ENCODE peak calls at places on chromosomes 16 and 17, in four cellular contexts. One of them, this sample, is unnamed.

GRCh38 chr16:11004957-11005610 is 60.7 kb downstream of the CLEC16A start:
- DNase-seq in MM.1S: no peak
- DNase-seq in neuronal stem cell: no peak
- DNase-seq in PC-3: peak; percentile 13
- DNase-seq in this sample: no peak

GRCh38 chr17:45341389-45342158 is 24.8 kb upstream of the MAP3K14 start:
- DNase-seq in MM.1S: no peak
- DNase-seq in neuronal stem cell: peak; percentile 41
- DNase-seq in PC-3: peak; percentile 36
- DNase-seq in this sample: no peak

GRCh38 chr16:68806422-68806821 is 36.9 kb upstream of the TANGO6 start:
- DNase-seq in MM.1S: no peak
- DNase-seq in neuronal stem cell: no peak
- DNase-seq in PC-3: no peak
- DNase-seq in this sample: no peak

GRCh38 chr17:67582632-67583230 is 135.0 kb upstream of the NOL11 start:
- DNase-seq in MM.1S: no peak
- DNase-seq in neuronal stem cell: no peak
- DNase-seq in PC-3: no peak
- DNase-seq in this sample: no peak

GRCh38 chr17:20243524-20243923 is 223.8 kb downstream of the LGALS9B start:
- DNase-seq in MM.1S: no peak
- DNase-seq in neuronal stem cell: no peak
- DNase-seq in PC-3: no peak
- DNase-seq in this sample: no peak

GRCh38 chr16:82133798-82134197 is 36.2 kb downstream of the MPHOSPH6 start:
- DNase-seq in MM.1S: no peak
- DNase-seq in neuronal stem cell: no peak
- DNase-seq in PC-3: no peak
- DNase-seq in this sample: no peak

GRCh38 chr17:63774982-63775290 is 966 bp downstream of the DDX42 start:
- DNase-seq in MM.1S: peak; percentile 36
- DNase-seq in neuronal stem cell: no peak
- DNase-seq in PC-3: peak; percentile 32
- DNase-seq in this sample: no peak

GRCh38 chr16:49121636-49122035 is 160.0 kb downstream of the CBLN1 start:
- DNase-seq in MM.1S: no peak
- DNase-seq in neuronal stem cell: no peak
- DNase-seq in PC-3: no peak
- DNase-seq in this sample: no peak

GRCh38 chr17:36942631-36943125 is 5.4 kb downstream of the LHX1 start:
- DNase-seq in MM.1S: no peak
- DNase-seq in neuronal stem cell: no peak
- DNase-seq in PC-3: no peak
- DNase-seq in this sample: no peak

GRCh38 chr17:49101054-49101534 is 31.5 kb upstream of the B4GALNT2 start:
- DNase-seq in MM.1S: no peak
- DNase-seq in neuronal stem cell: no peak
- DNase-seq in PC-3: peak; percentile 99
- DNase-seq in this sample: no peak

GRCh38 chr16:1678500-1679098 is 520 bp downstream of the JPT2 start:
- DNase-seq in MM.1S: no peak
- DNase-seq in neuronal stem cell: peak; percentile 24
- DNase-seq in PC-3: peak; percentile 48
- DNase-seq in this sample: no peak

GRCh38 chr17:61462734-61463067 is 10.5 kb downstream of the TBX4 start:
- DNase-seq in MM.1S: no peak
- DNase-seq in neuronal stem cell: no peak
- DNase-seq in PC-3: no peak
- DNase-seq in this sample: no peak

GRCh38 chr17:61461586-61461966 is 9.4 kb downstream of the TBX4 start:
- DNase-seq in MM.1S: no peak
- DNase-seq in neuronal stem cell: no peak
- DNase-seq in PC-3: no peak
- DNase-seq in this sample: no peak

GRCh38 chr17:61460796-61461585 is 8.8 kb downstream of the TBX4 start:
- DNase-seq in MM.1S: no peak
- DNase-seq in neuronal stem cell: no peak
- DNase-seq in PC-3: no peak
- DNase-seq in this sample: peak; percentile 33

GRCh38 chr17:61463068-61463980 is 11.1 kb downstream of the TBX4 start:
- DNase-seq in MM.1S: no peak
- DNase-seq in neuronal stem cell: no peak
- DNase-seq in PC-3: no peak
- DNase-seq in this sample: peak; percentile 73

DNA sequence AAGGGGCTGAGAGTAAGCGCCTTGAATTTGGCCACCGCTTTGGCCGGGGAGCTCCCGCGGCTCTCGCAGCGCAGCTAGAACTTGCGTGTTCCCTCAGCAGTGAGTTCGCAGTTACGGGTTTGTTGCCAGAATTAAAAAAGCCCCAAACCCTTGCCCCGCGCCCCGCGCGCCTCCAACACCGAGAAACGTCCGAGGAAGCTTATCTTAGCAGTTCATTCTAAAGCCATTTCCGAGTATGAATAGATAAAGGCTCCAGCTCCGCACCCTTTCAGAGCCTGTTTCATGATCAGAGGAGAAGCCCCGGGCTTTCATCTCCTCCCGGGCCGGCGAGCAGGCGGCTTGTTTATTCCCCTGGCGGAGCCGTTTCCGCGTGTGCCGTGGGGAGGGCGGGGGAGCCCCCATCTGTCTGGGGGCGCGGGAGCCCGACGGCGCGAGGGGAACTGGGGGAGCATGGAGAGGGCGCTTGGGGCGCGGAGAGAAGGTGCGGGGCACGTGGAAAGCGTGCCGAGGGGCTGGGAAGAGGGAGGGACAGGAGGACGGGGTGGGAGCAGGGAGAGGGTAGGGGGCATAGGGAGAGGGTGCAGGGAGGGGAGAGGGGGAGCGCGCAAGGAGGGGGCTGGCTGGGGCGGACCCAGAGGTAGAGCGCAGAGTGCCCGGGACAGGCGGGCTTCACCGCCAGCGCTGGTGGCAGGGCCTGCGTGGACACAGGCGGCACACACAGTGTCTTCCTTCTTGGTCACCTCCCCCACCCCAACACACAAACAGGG is 9.9 kb downstream of the TBX4 start:
- DNase-seq in MM.1S: no peak
- DNase-seq in neuronal stem cell: no peak
- DNase-seq in PC-3: peak; percentile 20
- DNase-seq in this sample: no peak
- H3K4me2 ChIP-seq in MM.1S: peak overlapping the region; percentile 73
- H3K4me2 ChIP-seq in neuronal stem cell: peak overlapping the region; percentile 48
- H3K4me2 ChIP-seq in PC-3: peak overlapping the region; percentile 79
- H3K4me2 ChIP-seq in this sample: peak overlapping the region; percentile 61

DNA sequence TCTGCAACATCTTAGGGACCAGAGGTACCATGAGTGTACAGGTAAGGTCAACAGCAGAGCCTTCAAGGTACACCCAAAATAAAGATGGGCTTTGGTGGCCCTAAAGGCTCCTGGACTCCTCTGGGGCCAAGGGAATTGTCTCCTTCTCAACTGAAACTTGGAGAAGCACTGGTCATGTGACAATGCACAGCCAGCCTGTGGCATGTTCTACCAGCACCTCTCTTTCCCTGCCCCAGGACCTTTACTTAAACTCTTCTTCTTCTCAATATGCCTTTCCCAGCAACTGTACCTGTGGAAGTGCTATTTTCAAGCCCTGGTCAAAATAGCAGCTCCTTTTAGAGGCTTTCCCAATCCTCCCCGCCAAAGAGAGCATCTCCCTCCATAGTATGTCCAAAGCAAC is 28.4 kb downstream of the PIPOX start:
- DNase-seq in MM.1S: no peak
- DNase-seq in neuronal stem cell: no peak
- DNase-seq in PC-3: no peak
- DNase-seq in this sample: no peak
- H3K4me2 ChIP-seq in MM.1S: no peak overlapping the region
- H3K4me2 ChIP-seq in neuronal stem cell: no peak overlapping the region
- H3K4me2 ChIP-seq in PC-3: no peak overlapping the region
- H3K4me2 ChIP-seq in this sample: no peak overlapping the region

GRCh38 chr17:77329741-77330531 is 189.2 kb downstream of the SEC14L1 start:
- DNase-seq in MM.1S: no peak
- DNase-seq in neuronal stem cell: no peak
- DNase-seq in PC-3: no peak
- DNase-seq in this sample: no peak

GRCh38 chr17:77332981-77333685 is 192.4 kb downstream of the SEC14L1 start:
- DNase-seq in MM.1S: no peak
- DNase-seq in neuronal stem cell: no peak
- DNase-seq in PC-3: peak; percentile 93
- DNase-seq in this sample: no peak

GRCh38 chr17:77331161-77331864 is 190.5 kb downstream of the SEC14L1 start:
- DNase-seq in MM.1S: peak; percentile 93
- DNase-seq in neuronal stem cell: peak; percentile 86
- DNase-seq in PC-3: peak; percentile 97
- DNase-seq in this sample: peak; percentile 99

GRCh38 chr17:77330602-77331081 is 189.9 kb downstream of the SEC14L1 start:
- DNase-seq in MM.1S: no peak
- DNase-seq in neuronal stem cell: no peak
- DNase-seq in PC-3: no peak
- DNase-seq in this sample: no peak

GRCh38 chr17:77332034-77332971 is 191.5 kb downstream of the SEC14L1 start:
- DNase-seq in MM.1S: peak; percentile 84
- DNase-seq in neuronal stem cell: no peak
- DNase-seq in PC-3: peak; percentile 86
- DNase-seq in this sample: no peak
- H3K4me2 ChIP-seq in MM.1S: peak overlapping the region; percentile 90
- H3K4me2 ChIP-seq in neuronal stem cell: no peak overlapping the region
- H3K4me2 ChIP-seq in PC-3: peak overlapping the region; percentile 71
- H3K4me2 ChIP-seq in this sample: no peak overlapping the region

DNA sequence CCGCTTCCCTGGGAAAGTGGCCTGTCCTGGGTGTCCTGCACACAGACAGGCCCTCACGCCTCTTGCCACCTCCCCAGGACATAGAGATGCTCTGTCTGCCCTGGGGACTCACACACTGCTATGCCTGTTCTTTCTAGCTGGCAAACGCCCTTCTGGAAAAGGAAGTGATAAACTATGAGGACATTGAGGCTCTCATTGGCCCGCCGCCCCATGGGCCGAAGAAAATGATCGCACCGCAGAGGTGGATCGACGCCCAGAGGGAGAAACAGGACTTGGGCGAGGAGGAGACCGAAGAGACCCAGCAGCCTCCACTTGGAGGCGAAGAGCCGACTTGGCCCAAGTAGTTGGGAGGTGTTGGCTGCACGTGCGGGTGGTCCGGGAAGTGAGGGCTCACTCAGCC is 3.7 kb upstream of the RPL13 start:
- DNase-seq in MM.1S: no peak
- DNase-seq in neuronal stem cell: no peak
- DNase-seq in PC-3: no peak
- DNase-seq in this sample: no peak
- H3K4me2 ChIP-seq in MM.1S: no peak overlapping the region
- H3K4me2 ChIP-seq in neuronal stem cell: no peak overlapping the region
- H3K4me2 ChIP-seq in PC-3: no peak overlapping the region
- H3K4me2 ChIP-seq in this sample: no peak overlapping the region

DNA sequence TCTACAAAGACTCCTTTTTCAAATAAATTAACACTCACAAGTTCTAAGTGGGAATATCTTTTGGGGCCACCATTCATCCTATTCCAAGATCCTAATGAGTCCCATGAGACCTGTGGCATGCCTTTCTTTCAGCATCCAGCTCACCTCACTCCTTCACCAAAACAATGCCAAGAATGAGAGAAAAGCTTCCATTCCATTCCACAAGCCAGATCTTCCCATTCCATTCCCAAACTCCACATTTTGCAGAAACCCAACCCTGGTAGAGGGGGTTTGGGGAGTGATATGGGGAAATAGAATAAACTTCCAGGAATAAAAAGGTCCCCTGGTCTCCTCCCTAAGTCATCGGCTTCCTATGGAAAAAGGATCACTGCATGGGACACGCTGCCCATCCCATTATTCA is 392.2 kb downstream of the NPIPA8 start:
- DNase-seq in MM.1S: no peak
- DNase-seq in neuronal stem cell: peak; percentile 20
- DNase-seq in PC-3: no peak
- DNase-seq in this sample: no peak
- H3K4me2 ChIP-seq in MM.1S: no peak overlapping the region
- H3K4me2 ChIP-seq in neuronal stem cell: no peak overlapping the region
- H3K4me2 ChIP-seq in PC-3: no peak overlapping the region
- H3K4me2 ChIP-seq in this sample: no peak overlapping the region

This sample was measured in H1.